ENCODE peak calls at places on chromosomes 3 and 15, in seven cellular contexts. One of them, this sample, is unnamed.

GRCh38 chr15:49709815-49710214 is 89.0 kb downstream of the DTWD1 start:
- DNase-seq in GM12878: no peak
- DNase-seq in endodermal cell: no peak
- DNase-seq in sigmoid colon: no peak
- DNase-seq in upper lobe of right lung: no peak
- DNase-seq in transverse colon: no peak
- DNase-seq in mucosa of descending colon: no peak
- DNase-seq in this sample: no peak

GRCh38 chr3:49412632-49413337 is 562 bp downstream of the TCTA start:
- DNase-seq in transverse colon: no peak
- DNase-seq in mucosa of descending colon: no peak
- DNase-seq in upper lobe of right lung: no peak
- DNase-seq in sigmoid colon: no peak
- DNase-seq in endodermal cell: no peak
- DNase-seq in GM12878: no peak
- DNase-seq in this sample: no peak

GRCh38 chr3:115922681-115923347 is 299.5 kb downstream of the GAP43 start:
- DNase-seq in mucosa of descending colon: no peak
- DNase-seq in transverse colon: no peak
- DNase-seq in upper lobe of right lung: no peak
- DNase-seq in endodermal cell: peak; percentile 84
- DNase-seq in sigmoid colon: no peak
- DNase-seq in GM12878: no peak
- DNase-seq in this sample: peak; percentile 22

GRCh38 chr3:141659821-141660597 is 78.1 kb upstream of the RNF7 start:
- DNase-seq in endodermal cell: peak; percentile 82
- DNase-seq in sigmoid colon: peak; percentile 90
- DNase-seq in mucosa of descending colon: peak; percentile 65
- DNase-seq in upper lobe of right lung: peak; percentile 83
- DNase-seq in GM12878: no peak
- DNase-seq in transverse colon: peak; percentile 49
- DNase-seq in this sample: peak; percentile 81

GRCh38 chr3:190811775-190812480 is 50.6 kb downstream of the GMNC start:
- DNase-seq in endodermal cell: peak; percentile 78
- DNase-seq in mucosa of descending colon: no peak
- DNase-seq in sigmoid colon: no peak
- DNase-seq in upper lobe of right lung: no peak
- DNase-seq in transverse colon: no peak
- DNase-seq in GM12878: no peak
- DNase-seq in this sample: peak; percentile 2

GRCh38 chr3:114242947-114243346 is 5.6 kb upstream of the ZNF80 start:
- DNase-seq in mucosa of descending colon: no peak
- DNase-seq in transverse colon: no peak
- DNase-seq in sigmoid colon: no peak
- DNase-seq in upper lobe of right lung: no peak
- DNase-seq in endodermal cell: no peak
- DNase-seq in GM12878: peak; percentile 41
- DNase-seq in this sample: no peak

GRCh38 chr3:73664389-73664788 is 39.6 kb upstream of the PDZRN3 start:
- DNase-seq in mucosa of descending colon: no peak
- DNase-seq in endodermal cell: no peak
- DNase-seq in sigmoid colon: no peak
- DNase-seq in upper lobe of right lung: no peak
- DNase-seq in transverse colon: no peak
- DNase-seq in GM12878: no peak
- DNase-seq in this sample: no peak

GRCh38 chr15:29677450-29677849 is 144.8 kb downstream of the TJP1 start:
- DNase-seq in sigmoid colon: no peak
- DNase-seq in endodermal cell: no peak
- DNase-seq in mucosa of descending colon: no peak
- DNase-seq in transverse colon: no peak
- DNase-seq in GM12878: no peak
- DNase-seq in upper lobe of right lung: no peak
- DNase-seq in this sample: no peak

GRCh38 chr3:59265566-59265965 is 215.7 kb upstream of the CFAP20DC start:
- DNase-seq in upper lobe of right lung: no peak
- DNase-seq in sigmoid colon: no peak
- DNase-seq in endodermal cell: no peak
- DNase-seq in GM12878: no peak
- DNase-seq in mucosa of descending colon: no peak
- DNase-seq in transverse colon: no peak
- DNase-seq in this sample: no peak

GRCh38 chr15:83732770-83733169 is 78.8 kb downstream of the ADAMTSL3 start:
- DNase-seq in transverse colon: no peak
- DNase-seq in sigmoid colon: no peak
- DNase-seq in endodermal cell: no peak
- DNase-seq in upper lobe of right lung: no peak
- DNase-seq in mucosa of descending colon: no peak
- DNase-seq in GM12878: no peak
- DNase-seq in this sample: no peak

GRCh38 chr3:195559723-195560409 is 16.7 kb upstream of the PPP1R2 start:
- DNase-seq in transverse colon: no peak
- DNase-seq in mucosa of descending colon: no peak
- DNase-seq in GM12878: no peak
- DNase-seq in upper lobe of right lung: no peak
- DNase-seq in endodermal cell: no peak
- DNase-seq in sigmoid colon: no peak
- DNase-seq in this sample: no peak

GRCh38 chr15:25933456-25934158 is 70.5 kb upstream of the ATP10A start:
- DNase-seq in upper lobe of right lung: peak; percentile 89
- DNase-seq in mucosa of descending colon: peak; percentile 70
- DNase-seq in GM12878: peak; percentile 5
- DNase-seq in transverse colon: peak; percentile 50
- DNase-seq in endodermal cell: peak; percentile 89
- DNase-seq in sigmoid colon: peak; percentile 88
- DNase-seq in this sample: peak; percentile 78

GRCh38 chr15:80609111-80609510 is 86.0 kb upstream of the ABHD17C start:
- DNase-seq in GM12878: no peak
- DNase-seq in transverse colon: no peak
- DNase-seq in upper lobe of right lung: no peak
- DNase-seq in endodermal cell: no peak
- DNase-seq in mucosa of descending colon: no peak
- DNase-seq in sigmoid colon: no peak
- DNase-seq in this sample: no peak

GRCh38 chr15:62066663-62067447 is at the start of gene C2CD4A:
- DNase-seq in GM12878: no peak
- DNase-seq in upper lobe of right lung: peak; percentile 87
- DNase-seq in transverse colon: peak; percentile 83
- DNase-seq in endodermal cell: peak; percentile 95
- DNase-seq in sigmoid colon: peak; percentile 79
- DNase-seq in mucosa of descending colon: peak; percentile 86
- DNase-seq in this sample: peak; percentile 81

GRCh38 chr15:85726446-85726845 is 68.3 kb downstream of the KLHL25 start:
- DNase-seq in sigmoid colon: no peak
- DNase-seq in transverse colon: no peak
- DNase-seq in mucosa of descending colon: no peak
- DNase-seq in endodermal cell: no peak
- DNase-seq in GM12878: no peak
- DNase-seq in upper lobe of right lung: no peak
- DNase-seq in this sample: no peak
- H3K4me3 ChIP-seq in sigmoid colon: no peak overlapping the region
- H3K4me3 ChIP-seq in transverse colon: no peak overlapping the region
- H3K4me3 ChIP-seq in mucosa of descending colon: no peak overlapping the region
- H3K4me3 ChIP-seq in endodermal cell: no peak overlapping the region
- H3K4me3 ChIP-seq in GM12878: no peak overlapping the region
- H3K4me3 ChIP-seq in upper lobe of right lung: no peak overlapping the region
- H3K4me3 ChIP-seq in this sample: no peak overlapping the region

GRCh38 chr3:33417051-33417673 is 23.0 kb downstream of the UBP1 start:
- DNase-seq in GM12878: no peak
- DNase-seq in sigmoid colon: no peak
- DNase-seq in mucosa of descending colon: no peak
- DNase-seq in transverse colon: no peak
- DNase-seq in endodermal cell: no peak
- DNase-seq in upper lobe of right lung: no peak
- DNase-seq in this sample: no peak
- H3K36me3 ChIP-seq in GM12878: peaks cover 27% of the 10 kb centered on the region
- H3K36me3 ChIP-seq in sigmoid colon: peaks cover 7% of the 10 kb centered on the region
- H3K36me3 ChIP-seq in mucosa of descending colon: no peaks in the 10 kb centered on the region
- H3K36me3 ChIP-seq in transverse colon: no peaks in the 10 kb centered on the region
- H3K36me3 ChIP-seq in endodermal cell: peaks cover 82% of the 10 kb centered on the region
- H3K36me3 ChIP-seq in upper lobe of right lung: peaks cover 45% of the 10 kb centered on the region
- H3K36me3 ChIP-seq in this sample: peaks cover 7% of the 10 kb centered on the region

DNA sequence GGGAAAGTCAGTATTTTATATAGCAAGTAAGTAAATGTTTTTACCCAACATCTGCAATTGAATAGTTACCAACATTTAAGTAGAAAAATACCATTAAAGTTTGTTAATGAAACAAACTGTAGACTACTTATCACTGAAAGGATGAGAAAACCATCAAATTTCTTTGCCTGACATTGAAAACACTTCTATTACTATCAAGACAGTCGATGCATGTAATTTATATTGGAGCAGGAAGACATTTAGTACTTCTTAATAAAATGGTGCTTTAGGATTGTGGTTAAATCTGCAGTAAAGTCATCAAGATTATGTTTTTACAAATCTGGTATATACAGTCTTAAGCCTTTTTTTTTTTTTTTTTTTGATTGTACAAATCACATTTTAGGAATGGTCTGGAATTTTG is 13.9 kb upstream of the CHD2 start:
- DNase-seq in GM12878: no peak
- DNase-seq in sigmoid colon: no peak
- DNase-seq in upper lobe of right lung: no peak
- DNase-seq in endodermal cell: no peak
- DNase-seq in mucosa of descending colon: no peak
- DNase-seq in transverse colon: no peak
- DNase-seq in this sample: no peak
- H3K4me3 ChIP-seq in GM12878: peak overlapping the region; percentile 97
- H3K4me3 ChIP-seq in sigmoid colon: no peak overlapping the region
- H3K4me3 ChIP-seq in upper lobe of right lung: peak overlapping the region; percentile 67
- H3K4me3 ChIP-seq in endodermal cell: peak overlapping the region; percentile 100
- H3K4me3 ChIP-seq in mucosa of descending colon: no peak overlapping the region
- H3K4me3 ChIP-seq in transverse colon: peak overlapping the region; percentile 100
- H3K4me3 ChIP-seq in this sample: no peak overlapping the region

GRCh38 chr3:14411166-14411526 is 8.7 kb downstream of the SLC6A6 start:
- DNase-seq in endodermal cell: no peak
- DNase-seq in sigmoid colon: no peak
- DNase-seq in GM12878: no peak
- DNase-seq in upper lobe of right lung: peak; percentile 89
- DNase-seq in transverse colon: no peak
- DNase-seq in mucosa of descending colon: no peak
- DNase-seq in this sample: no peak

GRCh38 chr3:14412831-14413380 is 10.5 kb downstream of the SLC6A6 start:
- DNase-seq in transverse colon: no peak
- DNase-seq in sigmoid colon: no peak
- DNase-seq in GM12878: no peak
- DNase-seq in endodermal cell: peak; percentile 81
- DNase-seq in upper lobe of right lung: no peak
- DNase-seq in mucosa of descending colon: no peak
- DNase-seq in this sample: peak; percentile 81

GRCh38 chr3:14411988-14412387 is 9.6 kb downstream of the SLC6A6 start:
- DNase-seq in transverse colon: no peak
- DNase-seq in sigmoid colon: no peak
- DNase-seq in GM12878: no peak
- DNase-seq in upper lobe of right lung: no peak
- DNase-seq in mucosa of descending colon: no peak
- DNase-seq in endodermal cell: peak; percentile 81
- DNase-seq in this sample: peak; percentile 81

GRCh38 chr3:14410501-14411165 is 8.2 kb downstream of the SLC6A6 start:
- DNase-seq in sigmoid colon: no peak
- DNase-seq in transverse colon: peak; percentile 33
- DNase-seq in upper lobe of right lung: peak; percentile 76
- DNase-seq in GM12878: no peak
- DNase-seq in mucosa of descending colon: no peak
- DNase-seq in endodermal cell: no peak
- DNase-seq in this sample: no peak

DNA sequence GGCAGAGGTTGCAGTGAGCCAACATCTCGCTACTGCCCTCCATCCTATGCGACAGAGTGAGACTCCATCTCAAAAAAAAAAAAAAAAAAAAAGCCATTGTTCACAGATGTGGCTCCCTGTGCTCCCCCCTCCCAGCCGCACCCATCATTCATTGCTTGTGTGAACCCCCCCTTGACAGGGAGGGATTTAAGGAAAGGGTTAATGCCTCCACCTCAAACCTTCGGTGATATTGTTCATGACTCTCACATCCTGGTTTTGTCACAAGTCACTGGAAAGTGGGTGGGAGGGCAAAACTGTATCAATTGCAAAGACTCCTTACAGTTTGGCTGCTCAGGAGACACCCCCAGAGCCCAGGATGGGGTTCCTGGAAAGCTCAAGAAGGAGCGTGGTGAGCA is 7.7 kb downstream of the SLC6A6 start:
- DNase-seq in mucosa of descending colon: no peak
- DNase-seq in transverse colon: no peak
- DNase-seq in GM12878: no peak
- DNase-seq in endodermal cell: no peak
- DNase-seq in upper lobe of right lung: no peak
- DNase-seq in sigmoid colon: no peak
- DNase-seq in this sample: no peak
- H3K36me3 ChIP-seq in mucosa of descending colon: no peaks in the 10 kb centered on the region
- H3K36me3 ChIP-seq in transverse colon: no peaks in the 10 kb centered on the region
- H3K36me3 ChIP-seq in GM12878: peaks cover 7% of the 10 kb centered on the region
- H3K36me3 ChIP-seq in endodermal cell: peaks cover 10% of the 10 kb centered on the region
- H3K36me3 ChIP-seq in upper lobe of right lung: peaks cover 5% of the 10 kb centered on the region
- H3K36me3 ChIP-seq in sigmoid colon: no peaks in the 10 kb centered on the region
- H3K36me3 ChIP-seq in this sample: peaks cover 2% of the 10 kb centered on the region

DNA sequence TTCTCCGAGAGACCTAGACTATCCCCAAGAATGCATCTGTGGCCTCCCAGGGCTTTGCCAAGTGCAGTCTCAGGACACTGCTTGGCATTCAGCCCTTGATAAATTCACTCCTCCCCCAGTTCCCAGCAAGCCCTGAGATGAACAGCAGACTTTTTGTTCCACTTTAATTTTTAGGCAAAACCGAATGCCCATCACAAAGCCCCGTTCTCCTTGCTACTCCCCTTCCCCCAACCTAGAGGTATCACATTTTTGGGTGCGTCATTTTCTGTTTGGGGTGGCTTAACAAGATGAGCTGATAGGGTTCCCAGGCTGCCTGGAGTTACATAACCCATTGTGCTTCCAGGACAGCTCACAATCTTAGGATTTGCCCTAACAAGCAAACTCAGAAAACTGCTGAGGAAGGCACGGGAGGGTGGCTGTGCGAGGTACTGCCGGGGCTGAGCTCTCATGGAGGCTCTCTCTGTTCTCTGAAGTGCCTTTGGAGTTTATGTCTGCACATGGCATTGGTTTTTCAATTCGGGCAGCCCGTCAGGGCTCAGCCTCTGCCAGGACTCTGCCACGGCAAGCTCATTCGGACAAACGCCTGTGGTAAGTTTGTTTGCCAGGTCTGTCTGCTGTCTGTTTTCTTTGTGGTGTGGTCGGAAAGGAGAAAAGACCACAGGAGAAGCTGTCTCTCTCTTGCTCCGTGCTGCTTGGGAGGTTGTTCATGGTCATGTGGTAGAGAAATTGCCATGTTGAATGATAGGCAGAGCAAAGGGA is at the start of gene TRAK1:
- DNase-seq in mucosa of descending colon: no peak
- DNase-seq in transverse colon: no peak
- DNase-seq in upper lobe of right lung: no peak
- DNase-seq in GM12878: no peak
- DNase-seq in sigmoid colon: peak; percentile 82
- DNase-seq in endodermal cell: no peak
- DNase-seq in this sample: no peak
- H3K4me3 ChIP-seq in mucosa of descending colon: no peak within 1 kb of the TSS
- H3K4me3 ChIP-seq in transverse colon: peak within 1 kb of the TSS; percentile 20
- H3K4me3 ChIP-seq in upper lobe of right lung: peak within 1 kb of the TSS; percentile 5
- H3K4me3 ChIP-seq in GM12878: peak within 1 kb of the TSS; percentile 23
- H3K4me3 ChIP-seq in sigmoid colon: peak within 1 kb of the TSS; percentile 15
- H3K4me3 ChIP-seq in endodermal cell: peak within 1 kb of the TSS; percentile 36
- H3K4me3 ChIP-seq in this sample: no peak within 1 kb of the TSS

GRCh38 chr15:92924216-92924615 is 24.1 kb downstream of the CHD2 start:
- DNase-seq in mucosa of descending colon: no peak
- DNase-seq in transverse colon: no peak
- DNase-seq in sigmoid colon: no peak
- DNase-seq in upper lobe of right lung: no peak
- DNase-seq in endodermal cell: no peak
- DNase-seq in GM12878: no peak
- DNase-seq in this sample: no peak
- H3K36me3 ChIP-seq in mucosa of descending colon: peaks cover 6% of the 10 kb centered on the region
- H3K36me3 ChIP-seq in transverse colon: no peaks in the 10 kb centered on the region
- H3K36me3 ChIP-seq in sigmoid colon: peaks cover 40% of the 10 kb centered on the region
- H3K36me3 ChIP-seq in upper lobe of right lung: peaks cover 51% of the 10 kb centered on the region
- H3K36me3 ChIP-seq in endodermal cell: peaks cover 97% of the 10 kb centered on the region
- H3K36me3 ChIP-seq in GM12878: peaks cover 62% of the 10 kb centered on the region
- H3K36me3 ChIP-seq in this sample: peaks cover 22% of the 10 kb centered on the region